ENCODE peak calls at places on chromosomes 13 and 19, in five cellular contexts. One of them, this sample, is unnamed.

GRCh38 chr19:4580021-4580901 is 20.8 kb upstream of the SEMA6B start:
- DNase-seq in neuronal stem cell: no peak
- DNase-seq in IMR-90: no peak
- DNase-seq in mesenchymal stem cell: no peak
- DNase-seq in H9: peak; percentile 62
- DNase-seq in this sample: no peak

GRCh38 chr13:44504146-44504545 is 72.0 kb downstream of the TSC22D1 start:
- DNase-seq in mesenchymal stem cell: no peak
- DNase-seq in H9: no peak
- DNase-seq in IMR-90: no peak
- DNase-seq in neuronal stem cell: no peak
- DNase-seq in this sample: no peak

GRCh38 chr19:40424637-40425449 is 949 bp downstream of the SERTAD1 start:
- DNase-seq in IMR-90: peak; percentile 13
- DNase-seq in neuronal stem cell: no peak
- DNase-seq in mesenchymal stem cell: peak; percentile 41
- DNase-seq in H9: peak; percentile 48
- DNase-seq in this sample: peak; percentile 67

GRCh38 chr19:51771369-51771768 is 10.4 kb downstream of the FPR2 start:
- DNase-seq in H9: no peak
- DNase-seq in IMR-90: no peak
- DNase-seq in mesenchymal stem cell: no peak
- DNase-seq in neuronal stem cell: no peak
- DNase-seq in this sample: no peak

GRCh38 chr13:113426591-113426986 is 26.7 kb downstream of the ADPRHL1 start:
- DNase-seq in H9: no peak
- DNase-seq in IMR-90: no peak
- DNase-seq in mesenchymal stem cell: no peak
- DNase-seq in neuronal stem cell: no peak
- DNase-seq in this sample: no peak

GRCh38 chr19:45528149-45528743 is 21.0 kb downstream of the VASP start:
- DNase-seq in H9: peak; percentile 83
- DNase-seq in mesenchymal stem cell: peak; percentile 61
- DNase-seq in IMR-90: peak; percentile 56
- DNase-seq in neuronal stem cell: no peak
- DNase-seq in this sample: peak; percentile 89

GRCh38 chr13:96091164-96091931 is 1.4 kb downstream of the HS6ST3 start:
- DNase-seq in H9: peak; percentile 64
- DNase-seq in neuronal stem cell: peak; percentile 20
- DNase-seq in mesenchymal stem cell: no peak
- DNase-seq in IMR-90: no peak
- DNase-seq in this sample: peak; percentile 46

GRCh38 chr13:23470706-23471610 is 37.5 kb upstream of the SACS start:
- DNase-seq in neuronal stem cell: no peak
- DNase-seq in IMR-90: no peak
- DNase-seq in mesenchymal stem cell: no peak
- DNase-seq in H9: no peak
- DNase-seq in this sample: no peak

GRCh38 chr13:49444517-49445395 is 682 bp downstream of the SETDB2 start:
- DNase-seq in H9: no peak
- DNase-seq in neuronal stem cell: peak; percentile 29
- DNase-seq in mesenchymal stem cell: peak; percentile 80
- DNase-seq in IMR-90: peak; percentile 68
- DNase-seq in this sample: peak; percentile 89

GRCh38 chr13:33007950-33008349 is 8.3 kb upstream of the KL start:
- DNase-seq in H9: no peak
- DNase-seq in IMR-90: no peak
- DNase-seq in neuronal stem cell: no peak
- DNase-seq in mesenchymal stem cell: no peak
- DNase-seq in this sample: no peak

GRCh38 chr13:47672982-47673670 is 327.9 kb downstream of the SUCLA2 start:
- DNase-seq in IMR-90: peak; percentile 93
- DNase-seq in H9: no peak
- DNase-seq in mesenchymal stem cell: peak; percentile 94
- DNase-seq in neuronal stem cell: no peak
- DNase-seq in this sample: no peak

GRCh38 chr19:31626941-31627340 is 277.7 kb upstream of the TSHZ3 start:
- DNase-seq in H9: no peak
- DNase-seq in neuronal stem cell: no peak
- DNase-seq in mesenchymal stem cell: no peak
- DNase-seq in IMR-90: no peak
- DNase-seq in this sample: no peak

GRCh38 chr13:33634526-33635111 is 183.3 kb upstream of the RFC3 start:
- DNase-seq in IMR-90: no peak
- DNase-seq in H9: no peak
- DNase-seq in neuronal stem cell: no peak
- DNase-seq in mesenchymal stem cell: no peak
- DNase-seq in this sample: no peak

GRCh38 chr13:113947321-113948033 is 26.4 kb downstream of the C13orf46 start:
- DNase-seq in IMR-90: peak; percentile 43
- DNase-seq in mesenchymal stem cell: peak; percentile 43
- DNase-seq in neuronal stem cell: no peak
- DNase-seq in H9: peak; percentile 49
- DNase-seq in this sample: peak; percentile 34

GRCh38 chr19:11890634-11891033 is 3.1 kb downstream of the ZNF69 start:
- DNase-seq in IMR-90: no peak
- DNase-seq in H9: no peak
- DNase-seq in mesenchymal stem cell: no peak
- DNase-seq in neuronal stem cell: no peak
- DNase-seq in this sample: no peak

GRCh38 chr19:23403581-23404324 is 8.5 kb upstream of the ZNF91 start:
- DNase-seq in mesenchymal stem cell: no peak
- DNase-seq in IMR-90: no peak
- DNase-seq in H9: no peak
- DNase-seq in neuronal stem cell: no peak
- DNase-seq in this sample: peak; percentile 67

GRCh38 chr19:4059931-4060620 is 6.6 kb downstream of the ZBTB7A start:
- DNase-seq in IMR-90: no peak
- DNase-seq in H9: peak; percentile 32
- DNase-seq in mesenchymal stem cell: no peak
- DNase-seq in neuronal stem cell: no peak
- DNase-seq in this sample: no peak

GRCh38 chr19:13002970-13003540 is 7.8 kb downstream of the NFIX start:
- DNase-seq in mesenchymal stem cell: no peak
- DNase-seq in H9: no peak
- DNase-seq in neuronal stem cell: no peak
- DNase-seq in IMR-90: no peak
- DNase-seq in this sample: no peak

GRCh38 chr19:13334801-13335481 is 171.3 kb downstream of the CACNA1A start:
- DNase-seq in H9: no peak
- DNase-seq in mesenchymal stem cell: no peak
- DNase-seq in neuronal stem cell: no peak
- DNase-seq in IMR-90: no peak
- DNase-seq in this sample: no peak

GRCh38 chr19:49492573-49493411 is 3.4 kb upstream of the RPS11 start:
- DNase-seq in IMR-90: peak; percentile 27
- DNase-seq in H9: no peak
- DNase-seq in neuronal stem cell: no peak
- DNase-seq in mesenchymal stem cell: peak; percentile 22
- DNase-seq in this sample: no peak

GRCh38 chr13:44050450-44051063 is 170.9 kb downstream of the LACC1 start:
- DNase-seq in IMR-90: peak; percentile 52
- DNase-seq in neuronal stem cell: no peak
- DNase-seq in H9: no peak
- DNase-seq in mesenchymal stem cell: peak; percentile 50
- DNase-seq in this sample: no peak

GRCh38 chr19:872266-872951 is 12.9 kb downstream of the CFD start:
- DNase-seq in IMR-90: peak; percentile 38
- DNase-seq in mesenchymal stem cell: peak; percentile 65
- DNase-seq in H9: peak; percentile 94
- DNase-seq in neuronal stem cell: no peak
- DNase-seq in this sample: peak; percentile 88

GRCh38 chr13:29936051-29936813 is 85.8 kb upstream of the UBL3 start:
- DNase-seq in IMR-90: no peak
- DNase-seq in mesenchymal stem cell: no peak
- DNase-seq in H9: no peak
- DNase-seq in neuronal stem cell: no peak
- DNase-seq in this sample: no peak

GRCh38 chr19:29106353-29106885 is 106.5 kb downstream of the UQCRFS1 start:
- DNase-seq in neuronal stem cell: no peak
- DNase-seq in IMR-90: no peak
- DNase-seq in mesenchymal stem cell: no peak
- DNase-seq in H9: no peak
- DNase-seq in this sample: no peak

GRCh38 chr19:29107831-29108230 is 105.1 kb downstream of the UQCRFS1 start:
- DNase-seq in H9: no peak
- DNase-seq in mesenchymal stem cell: no peak
- DNase-seq in IMR-90: no peak
- DNase-seq in neuronal stem cell: no peak
- DNase-seq in this sample: no peak

GRCh38 chr19:29105629-29106352 is 107.2 kb downstream of the UQCRFS1 start:
- DNase-seq in mesenchymal stem cell: no peak
- DNase-seq in IMR-90: no peak
- DNase-seq in H9: peak; percentile 33
- DNase-seq in neuronal stem cell: no peak
- DNase-seq in this sample: peak; percentile 21

GRCh38 chr19:29098863-29099481 is 114.0 kb downstream of the UQCRFS1 start:
- DNase-seq in neuronal stem cell: no peak
- DNase-seq in IMR-90: peak; percentile 77
- DNase-seq in H9: no peak
- DNase-seq in mesenchymal stem cell: no peak
- DNase-seq in this sample: no peak

GRCh38 chr19:29104605-29105241 is 108.2 kb downstream of the UQCRFS1 start:
- DNase-seq in H9: no peak
- DNase-seq in mesenchymal stem cell: no peak
- DNase-seq in IMR-90: no peak
- DNase-seq in neuronal stem cell: no peak
- DNase-seq in this sample: no peak
- H2BK15ac ChIP-seq in H9: no peak overlapping the region
- H2BK15ac ChIP-seq in mesenchymal stem cell: no peak overlapping the region
- H2BK15ac ChIP-seq in IMR-90: no peak overlapping the region
- H2BK15ac ChIP-seq in neuronal stem cell: no peak overlapping the region
- H2BK15ac ChIP-seq in this sample: no peak overlapping the region

GRCh38 chr19:54335979-54336892 is 2.7 kb downstream of the LILRA4 start:
- DNase-seq in IMR-90: no peak
- DNase-seq in H9: no peak
- DNase-seq in neuronal stem cell: no peak
- DNase-seq in mesenchymal stem cell: no peak
- DNase-seq in this sample: no peak
- H2BK15ac ChIP-seq in IMR-90: no peak overlapping the region
- H2BK15ac ChIP-seq in H9: no peak overlapping the region
- H2BK15ac ChIP-seq in neuronal stem cell: no peak overlapping the region
- H2BK15ac ChIP-seq in mesenchymal stem cell: no peak overlapping the region
- H2BK15ac ChIP-seq in this sample: no peak overlapping the region

GRCh38 chr19:3027292-3027691 is 1.8 kb downstream of the TLE2 start:
- DNase-seq in H9: no peak
- DNase-seq in IMR-90: no peak
- DNase-seq in mesenchymal stem cell: no peak
- DNase-seq in neuronal stem cell: no peak
- DNase-seq in this sample: no peak
- H2BK15ac ChIP-seq in H9: no peak overlapping the region
- H2BK15ac ChIP-seq in IMR-90: no peak overlapping the region
- H2BK15ac ChIP-seq in mesenchymal stem cell: peak overlapping the region; percentile 19
- H2BK15ac ChIP-seq in neuronal stem cell: no peak overlapping the region
- H2BK15ac ChIP-seq in this sample: no peak overlapping the region

GRCh38 chr19:29631450-29631849 is 25.4 kb downstream of the POP4 start:
- DNase-seq in neuronal stem cell: no peak
- DNase-seq in H9: no peak
- DNase-seq in mesenchymal stem cell: no peak
- DNase-seq in IMR-90: no peak
- DNase-seq in this sample: no peak
- H2BK15ac ChIP-seq in neuronal stem cell: no peak overlapping the region
- H2BK15ac ChIP-seq in H9: no peak overlapping the region
- H2BK15ac ChIP-seq in mesenchymal stem cell: no peak overlapping the region
- H2BK15ac ChIP-seq in IMR-90: no peak overlapping the region
- H2BK15ac ChIP-seq in this sample: no peak overlapping the region

GRCh38 chr19:2043269-2043641 is 7.8 kb downstream of the MKNK2 start:
- DNase-seq in mesenchymal stem cell: no peak
- DNase-seq in IMR-90: no peak
- DNase-seq in neuronal stem cell: no peak
- DNase-seq in H9: no peak
- DNase-seq in this sample: no peak
- H2BK15ac ChIP-seq in mesenchymal stem cell: peak overlapping the region; percentile 78
- H2BK15ac ChIP-seq in IMR-90: no peak overlapping the region
- H2BK15ac ChIP-seq in neuronal stem cell: peak overlapping the region; percentile 43
- H2BK15ac ChIP-seq in H9: no peak overlapping the region
- H2BK15ac ChIP-seq in this sample: no peak overlapping the region

This sample was measured in mesendoderm.